ENCODE peak calls at places on chromosomes 13 and 19, in four cellular contexts. One of them, this sample, is unnamed.

GRCh38 chr13:49248433-49249002 is 793 bp downstream of the CDADC1 start:
- DNase-seq in hepatic stellate cell: peak; percentile 11
- DNase-seq in cardiac muscle cell: no peak
- DNase-seq in epithelial cell of esophagus: peak; percentile 33
- DNase-seq in this sample: peak; percentile 21

GRCh38 chr19:6125571-6125989 is 9.9 kb upstream of the ACSBG2 start:
- DNase-seq in epithelial cell of esophagus: peak; percentile 84
- DNase-seq in cardiac muscle cell: peak; percentile 51
- DNase-seq in hepatic stellate cell: peak; percentile 67
- DNase-seq in this sample: peak; percentile 52

GRCh38 chr19:13035820-13036365 is 40.6 kb downstream of the NFIX start:
- DNase-seq in cardiac muscle cell: no peak
- DNase-seq in hepatic stellate cell: no peak
- DNase-seq in epithelial cell of esophagus: no peak
- DNase-seq in this sample: no peak

GRCh38 chr19:13100031-13100588 is 2.5 kb downstream of the LYL1 start:
- DNase-seq in epithelial cell of esophagus: no peak
- DNase-seq in hepatic stellate cell: no peak
- DNase-seq in cardiac muscle cell: no peak
- DNase-seq in this sample: no peak

GRCh38 chr13:53216767-53217166 is 188.2 kb downstream of the OLFM4 start:
- DNase-seq in hepatic stellate cell: no peak
- DNase-seq in epithelial cell of esophagus: peak; percentile 22
- DNase-seq in cardiac muscle cell: no peak
- DNase-seq in this sample: no peak

GRCh38 chr19:49739933-49740332 is 23.2 kb downstream of the TSKS start:
- DNase-seq in epithelial cell of esophagus: no peak
- DNase-seq in hepatic stellate cell: no peak
- DNase-seq in cardiac muscle cell: no peak
- DNase-seq in this sample: no peak

GRCh38 chr13:100428966-100429365 is 159.6 kb downstream of the GGACT start:
- DNase-seq in cardiac muscle cell: no peak
- DNase-seq in epithelial cell of esophagus: no peak
- DNase-seq in hepatic stellate cell: no peak
- DNase-seq in this sample: no peak

GRCh38 chr13:114309806-114310410 is 4.4 kb upstream of the CHAMP1 start:
- DNase-seq in epithelial cell of esophagus: no peak
- DNase-seq in cardiac muscle cell: no peak
- DNase-seq in hepatic stellate cell: no peak
- DNase-seq in this sample: no peak

GRCh38 chr19:4688587-4688986 is 18.4 kb upstream of the MYDGF start:
- DNase-seq in hepatic stellate cell: no peak
- DNase-seq in cardiac muscle cell: no peak
- DNase-seq in epithelial cell of esophagus: no peak
- DNase-seq in this sample: no peak

GRCh38 chr13:51557875-51558604 is 26.2 kb upstream of the WDFY2 start:
- DNase-seq in cardiac muscle cell: no peak
- DNase-seq in hepatic stellate cell: peak; percentile 45
- DNase-seq in epithelial cell of esophagus: peak; percentile 93
- DNase-seq in this sample: peak; percentile 73

GRCh38 chr19:46731584-46731983 is 14.3 kb upstream of the FKRP start:
- DNase-seq in epithelial cell of esophagus: no peak
- DNase-seq in hepatic stellate cell: no peak
- DNase-seq in cardiac muscle cell: no peak
- DNase-seq in this sample: no peak

GRCh38 chr13:113506025-113506685 is 15.6 kb upstream of the DCUN1D2 start:
- DNase-seq in cardiac muscle cell: no peak
- DNase-seq in hepatic stellate cell: no peak
- DNase-seq in epithelial cell of esophagus: no peak
- DNase-seq in this sample: no peak

GRCh38 chr13:96821381-96821780 is 172.9 kb downstream of the OXGR1 start:
- DNase-seq in hepatic stellate cell: no peak
- DNase-seq in epithelial cell of esophagus: peak; percentile 41
- DNase-seq in cardiac muscle cell: no peak
- DNase-seq in this sample: no peak

GRCh38 chr13:95564948-95565347 is 12.4 kb downstream of the CLDN10 start:
- DNase-seq in epithelial cell of esophagus: peak; percentile 79
- DNase-seq in hepatic stellate cell: peak; percentile 43
- DNase-seq in cardiac muscle cell: no peak
- DNase-seq in this sample: peak; percentile 67

GRCh38 chr19:30896551-30896950 is 452.7 kb downstream of the TSHZ3 start:
- DNase-seq in hepatic stellate cell: no peak
- DNase-seq in epithelial cell of esophagus: no peak
- DNase-seq in cardiac muscle cell: peak; percentile 92
- DNase-seq in this sample: no peak

GRCh38 chr13:112605531-112605990 is 17.6 kb upstream of the TUBGCP3 start:
- DNase-seq in hepatic stellate cell: no peak
- DNase-seq in epithelial cell of esophagus: no peak
- DNase-seq in cardiac muscle cell: no peak
- DNase-seq in this sample: no peak

GRCh38 chr19:29379257-29379986 is 146.4 kb upstream of the VSTM2B start:
- DNase-seq in epithelial cell of esophagus: no peak
- DNase-seq in cardiac muscle cell: no peak
- DNase-seq in hepatic stellate cell: no peak
- DNase-seq in this sample: no peak

GRCh38 chr13:95112883-95113282 is 188.4 kb downstream of the ABCC4 start:
- DNase-seq in hepatic stellate cell: no peak
- DNase-seq in cardiac muscle cell: no peak
- DNase-seq in epithelial cell of esophagus: no peak
- DNase-seq in this sample: no peak

GRCh38 chr13:61410669-61411297 is 4.9 kb downstream of the PCDH20 start:
- DNase-seq in epithelial cell of esophagus: peak; percentile 36
- DNase-seq in cardiac muscle cell: peak; percentile 31
- DNase-seq in hepatic stellate cell: no peak
- DNase-seq in this sample: no peak

GRCh38 chr13:52428295-52428694 is 22.1 kb downstream of the VPS36 start:
- DNase-seq in epithelial cell of esophagus: peak; percentile 73
- DNase-seq in hepatic stellate cell: no peak
- DNase-seq in cardiac muscle cell: no peak
- DNase-seq in this sample: no peak

GRCh38 chr13:22422023-22422422 is 751.1 kb downstream of the FGF9 start:
- DNase-seq in epithelial cell of esophagus: no peak
- DNase-seq in cardiac muscle cell: no peak
- DNase-seq in hepatic stellate cell: no peak
- DNase-seq in this sample: no peak

GRCh38 chr13:102277286-102277685 is 124.6 kb downstream of the FGF14 start:
- DNase-seq in cardiac muscle cell: no peak
- DNase-seq in hepatic stellate cell: no peak
- DNase-seq in epithelial cell of esophagus: no peak
- DNase-seq in this sample: no peak

GRCh38 chr19:19668230-19669012 is at the start of gene ZNF101:
- DNase-seq in cardiac muscle cell: peak; percentile 96
- DNase-seq in hepatic stellate cell: peak; percentile 96
- DNase-seq in epithelial cell of esophagus: peak; percentile 92
- DNase-seq in this sample: peak; percentile 76

GRCh38 chr19:39405261-39405912 is 1.3 kb upstream of the ZFP36 start:
- DNase-seq in cardiac muscle cell: no peak
- DNase-seq in epithelial cell of esophagus: no peak
- DNase-seq in hepatic stellate cell: no peak
- DNase-seq in this sample: no peak

GRCh38 chr13:82076421-82076820 is 1735.5 kb upstream of the SPRY2 start:
- DNase-seq in epithelial cell of esophagus: no peak
- DNase-seq in hepatic stellate cell: no peak
- DNase-seq in cardiac muscle cell: no peak
- DNase-seq in this sample: no peak

GRCh38 chr13:31418186-31418585 is 218.4 kb downstream of the B3GLCT start:
- DNase-seq in cardiac muscle cell: no peak
- DNase-seq in hepatic stellate cell: no peak
- DNase-seq in epithelial cell of esophagus: no peak
- DNase-seq in this sample: no peak

GRCh38 chr13:42039946-42040729 is 8.3 kb upstream of the DGKH start:
- DNase-seq in cardiac muscle cell: peak; percentile 92
- DNase-seq in epithelial cell of esophagus: peak; percentile 83
- DNase-seq in hepatic stellate cell: peak; percentile 97
- DNase-seq in this sample: peak; percentile 80

GRCh38 chr19:8302734-8303133 is 5.4 kb downstream of the CD320 start:
- DNase-seq in cardiac muscle cell: no peak
- DNase-seq in epithelial cell of esophagus: no peak
- DNase-seq in hepatic stellate cell: no peak
- DNase-seq in this sample: no peak

GRCh38 chr13:19618925-19619324 is 14.5 kb upstream of the MPHOSPH8 start:
- DNase-seq in epithelial cell of esophagus: peak; percentile 59
- DNase-seq in hepatic stellate cell: peak; percentile 41
- DNase-seq in cardiac muscle cell: no peak
- DNase-seq in this sample: no peak

GRCh38 chr13:74761794-74762193 is 627.6 kb upstream of the KLF12 start:
- DNase-seq in hepatic stellate cell: no peak
- DNase-seq in cardiac muscle cell: no peak
- DNase-seq in epithelial cell of esophagus: no peak
- DNase-seq in this sample: peak; percentile 21

GRCh38 chr13:51666316-51666715 is 82.1 kb downstream of the WDFY2 start:
- DNase-seq in hepatic stellate cell: no peak
- DNase-seq in epithelial cell of esophagus: no peak
- DNase-seq in cardiac muscle cell: no peak
- DNase-seq in this sample: no peak

GRCh38 chr13:102770435-102770834 is 3.2 kb downstream of the TEX30 start:
- DNase-seq in cardiac muscle cell: no peak
- DNase-seq in epithelial cell of esophagus: peak; percentile 4
- DNase-seq in hepatic stellate cell: no peak
- DNase-seq in this sample: no peak

GRCh38 chr13:27079421-27079958 is 92.1 kb downstream of the USP12 start:
- DNase-seq in hepatic stellate cell: peak; percentile 36
- DNase-seq in epithelial cell of esophagus: no peak
- DNase-seq in cardiac muscle cell: peak; percentile 10
- DNase-seq in this sample: peak; percentile 63

GRCh38 chr13:62337109-62337880 is 921.6 kb upstream of the PCDH20 start:
- DNase-seq in epithelial cell of esophagus: no peak
- DNase-seq in cardiac muscle cell: no peak
- DNase-seq in hepatic stellate cell: no peak
- DNase-seq in this sample: no peak

GRCh38 chr13:46893221-46893620 is 3.6 kb downstream of the HTR2A start:
- DNase-seq in epithelial cell of esophagus: no peak
- DNase-seq in hepatic stellate cell: no peak
- DNase-seq in cardiac muscle cell: no peak
- DNase-seq in this sample: no peak